ENCODE peak calls at places on chromosomes 7 and 10, in five cellular contexts. B is nephron progenitor cell; Z is stimulated activated CD8-positive, alpha-beta memory T cell treated with anti-CD3 and anti-CD28 coated beads, Interleukin-15, amount 100 ng/mL, for 1 hour; V is ovary; Y is T-cell. I is an unnamed sample.

GRCh38 chr7:44218418-44219201 is 17.8 kb downstream of the YKT6 start:
- DNase-seq in B (peak), Y (no peak), Z (no peak), V (no peak), I (no peak)

GRCh38 chr7:8637322-8637721 is 203.9 kb downstream of the NXPH1 start:
- DNase-seq in V (no peak), Z (no peak), B (no peak), Y (no peak), I (no peak)

GRCh38 chr7:117251687-117252086 is 71.2 kb downstream of the WNT2 start:
- DNase-seq in Z (no peak), Y (no peak), B (no peak), V (no peak), I (peak)

GRCh38 chr10:12609435-12609834 is 260.1 kb downstream of the CAMK1D start:
- DNase-seq in V (no peak), Y (no peak), B (no peak), Z (no peak), I (no peak)

GRCh38 chr10:59585046-59585700 is 124.5 kb downstream of the SLC16A9 start:
- DNase-seq in V (no peak), B (no peak), Z (no peak), Y (no peak), I (no peak)

GRCh38 chr10:5563991-5564536 is 39.3 kb downstream of the CALML3 start:
- DNase-seq in B (no peak), V (peak), Y (peak), Z (no peak), I (no peak)

GRCh38 chr7:36633377-36633776 is 90.9 kb downstream of the AOAH start:
- DNase-seq in Y (no peak), V (no peak), B (no peak), Z (no peak), I (no peak)

GRCh38 chr10:62610649-62611229 is 193.8 kb upstream of the ADO start:
- DNase-seq in V (no peak), Z (peak), B (peak), Y (peak), I (no peak)

GRCh38 chr7:130242198-130243014 is 24.3 kb upstream of the CPA2 start:
- DNase-seq in Z (peak), B (peak), V (peak), Y (peak), I (peak)

GRCh38 chr10:61937631-61938284 is 36.3 kb downstream of the ARID5B start:
- DNase-seq in Z (no peak), B (no peak), V (no peak), Y (no peak), I (no peak)

GRCh38 chr10:1420663-1421362 is 316.5 kb downstream of the ADARB2 start:
- DNase-seq in Y (peak), B (peak), V (no peak), Z (peak), I (peak)

GRCh38 chr10:64813391-64813790 is 1292.2 kb downstream of the REEP3 start:
- DNase-seq in Y (no peak), Z (no peak), B (no peak), V (no peak), I (peak)

GRCh38 chr7:34807548-34808340 is 149.7 kb downstream of the NPSR1 start:
- DNase-seq in V (no peak), B (no peak), Y (no peak), Z (no peak), I (no peak)

GRCh38 chr10:114306116-114306973 is 67.3 kb downstream of the VWA2 start:
- DNase-seq in B (no peak), Z (no peak), V (no peak), Y (no peak), I (peak)

GRCh38 chr10:70722820-70723424 is 50.6 kb downstream of the ADAMTS14 start:
- DNase-seq in V (no peak), Y (no peak), Z (no peak), B (no peak), I (peak)

GRCh38 chr10:132543916-132544743 is 6.5 kb downstream of the INPP5A start:
- DNase-seq in B (no peak), Z (no peak), Y (no peak), V (peak), I (no peak)

GRCh38 chr7:123030631-123031030 is 35.1 kb upstream of the TAS2R16 start:
- DNase-seq in V (no peak), Z (no peak), Y (no peak), B (no peak), I (no peak)

GRCh38 chr7:102916426-102916825 is 3.6 kb downstream of the LRRC17 start:
- DNase-seq in B (no peak), Y (no peak), V (no peak), Z (no peak), I (no peak)

GRCh38 chr7:109009636-109010035 is 440.0 kb downstream of the DNAJB9 start:
- DNase-seq in Z (no peak), Y (no peak), V (no peak), B (no peak), I (no peak)

GRCh38 chr10:114180937-114181336 is 1.8 kb downstream of the TDRD1 start:
- DNase-seq in Z (no peak), Y (no peak), V (no peak), B (no peak), I (no peak)

GRCh38 chr7:116955801-116956514 is 2.7 kb downstream of the ST7 start:
- DNase-seq in Z (no peak), Y (no peak), V (peak), B (no peak), I (no peak)

GRCh38 chr10:16832351-16833080 is 15.3 kb upstream of the RSU1 start:
- DNase-seq in Z (no peak), B (no peak), V (no peak), Y (no peak), I (peak)

GRCh38 chr10:26365681-26366327 is 72.3 kb upstream of the APBB1IP start:
- DNase-seq in Y (no peak), V (no peak), Z (no peak), B (no peak), I (no peak)

GRCh38 chr7:43754596-43754995 is 3.9 kb upstream of the BLVRA start:
- DNase-seq in Y (no peak), B (no peak), Z (no peak), V (no peak), I (no peak)

GRCh38 chr7:138595454-138595853 is 105.7 kb downstream of the SVOPL start:
- DNase-seq in Z (no peak), B (no peak), V (no peak), Y (no peak), I (no peak)

GRCh38 chr10:1598393-1599153 is 138.8 kb downstream of the ADARB2 start:
- DNase-seq in V (no peak), Z (no peak), B (no peak), Y (no peak), I (no peak)

GRCh38 chr7:55307123-55307916 is 57.8 kb upstream of the LANCL2 start:
- DNase-seq in Y (no peak), B (no peak), Z (no peak), V (no peak), I (no peak)

GRCh38 chr7:109456116-109456515 is 886.4 kb downstream of the DNAJB9 start:
- DNase-seq in Y (no peak), B (no peak), Z (no peak), V (no peak), I (no peak)

GRCh38 chr10:6114758-6115410 is 26.1 kb downstream of the RBM17 start:
- DNase-seq in V (no peak), Z (no peak), B (no peak), Y (no peak), I (no peak)

GRCh38 chr7:23206511-23206867 is 24.6 kb downstream of the NUP42 start:
- DNase-seq in B (no peak), Z (no peak), Y (no peak), V (no peak), I (no peak)

I was measured in non-pigmented ciliary epithelial cell.